ENCODE peak calls at places on chromosomes 12 and 14, in nine cellular contexts. W is H54; M is psoas muscle; Z is endodermal cell; O is GM13977; E is GM06990; Q is fibroblast of gingiva; K is central memory CD4-positive, alpha-beta T cell; S is stimulated activated CD4-positive, alpha-beta T cell treated with anti-CD3 and anti-CD28 coated beads, Interleukin-4, amount 100 ng/mL, for 1 hour. L is an unnamed sample.

GRCh38 chr12:69880566-69880965 is 55.5 kb downstream of the MYRFL start:
- DNase-seq in K (no peak), O (no peak), S (no peak), M (no peak), Z (peak; percentile 79), Q (no peak), W (no peak), E (no peak), L (peak; percentile 22)

GRCh38 chr12:94641283-94641682 is 9.1 kb downstream of the TMCC3 start:
- DNase-seq in E (no peak), Z (no peak), K (no peak), M (no peak), S (no peak), W (no peak), O (no peak), Q (no peak), L (no peak)

GRCh38 chr12:88562846-88563582 is 17.3 kb downstream of the KITLG start:
- DNase-seq in W (no peak), Q (peak; percentile 34), K (no peak), Z (no peak), M (no peak), O (no peak), S (no peak), E (no peak), L (no peak)

GRCh38 chr12:120532701-120533238 is 1.4 kb upstream of the RNF10 start:
- DNase-seq in Q (no peak), W (no peak), K (no peak), S (no peak), O (peak; percentile 52), Z (no peak), E (no peak), M (no peak), L (no peak)

GRCh38 chr14:74018029-74018703 is 922 bp downstream of the ENTPD5 start:
- DNase-seq in K (peak; percentile 17), O (peak; percentile 62), Z (no peak), M (no peak), E (peak; percentile 9), S (no peak), W (peak; percentile 46), Q (peak; percentile 72), L (no peak)

GRCh38 chr14:39396448-39396847 is 35.8 kb downstream of the FBXO33 start:
- DNase-seq in Q (peak; percentile 52), O (no peak), W (no peak), K (no peak), Z (no peak), M (no peak), E (no peak), S (no peak), L (no peak)

GRCh38 chr14:88841741-88842140 is 17.3 kb downstream of the TTC8 start:
- DNase-seq in M (no peak), W (no peak), K (no peak), E (no peak), Q (no peak), O (no peak), S (no peak), Z (no peak), L (no peak)

GRCh38 chr14:104441275-104442106 is 138.1 kb upstream of the C14orf180 start:
- DNase-seq in M (no peak), E (no peak), K (no peak), Z (peak; percentile 17), S (no peak), Q (no peak), W (no peak), O (no peak), L (no peak)

GRCh38 chr14:31457665-31458659 is 656 bp upstream of the DTD2 start:
- DNase-seq in K (no peak), S (no peak), O (no peak), M (no peak), Q (no peak), E (no peak), Z (no peak), W (no peak), L (no peak)

GRCh38 chr12:97194551-97194950 is 268.1 kb upstream of the RMST start:
- DNase-seq in Q (no peak), W (no peak), M (no peak), E (no peak), K (no peak), Z (no peak), O (no peak), S (no peak), L (no peak)

GRCh38 chr12:98402081-98402480 is 113.3 kb upstream of the TMPO start:
- DNase-seq in E (no peak), Z (peak; percentile 49), S (no peak), W (no peak), Q (no peak), M (no peak), K (no peak), O (no peak), L (peak; percentile 76)

GRCh38 chr14:35147186-35147585 is 24.8 kb downstream of the PRORP start:
- DNase-seq in O (no peak), Q (no peak), W (no peak), E (no peak), K (no peak), Z (no peak), M (no peak), S (no peak), L (no peak)